ENCODE peak calls at places on chromosomes 1 and 21, in four cellular contexts. One of them, this sample, is unnamed.
A peak's percentile ranks its signal among the peaks of the same experiment; 100 is the strongest.

GRCh38 chr1:13751458-13751871 is 51.5 kb downstream of the PRDM2 start:
- DNase-seq in fibroblast of pulmonary artery: no peak
- DNase-seq in mammary epithelial cell: no peak
- DNase-seq in bronchial epithelial cell: peak; percentile 52
- DNase-seq in this sample: no peak

GRCh38 chr1:183191833-183192232 is 5.8 kb downstream of the LAMC2 start:
- DNase-seq in bronchial epithelial cell: peak; percentile 91
- DNase-seq in fibroblast of pulmonary artery: peak; percentile 72
- DNase-seq in mammary epithelial cell: peak; percentile 86
- DNase-seq in this sample: no peak

GRCh38 chr1:167454929-167455785 is 63.2 kb downstream of the CD247 start:
- DNase-seq in fibroblast of pulmonary artery: peak; percentile 13
- DNase-seq in mammary epithelial cell: peak; percentile 26
- DNase-seq in bronchial epithelial cell: no peak
- DNase-seq in this sample: peak; percentile 40

GRCh38 chr1:8015036-8015808 is 10.9 kb downstream of the ERRFI1 start:
- DNase-seq in bronchial epithelial cell: peak; percentile 81
- DNase-seq in fibroblast of pulmonary artery: peak; percentile 92
- DNase-seq in mammary epithelial cell: peak; percentile 78
- DNase-seq in this sample: peak; percentile 55

GRCh38 chr1:236853916-236854601 is 59.0 kb downstream of the MTR start:
- DNase-seq in mammary epithelial cell: no peak
- DNase-seq in bronchial epithelial cell: no peak
- DNase-seq in fibroblast of pulmonary artery: peak; percentile 36
- DNase-seq in this sample: no peak

GRCh38 chr1:25685938-25686665 is 69.5 kb downstream of the MAN1C1 start:
- DNase-seq in mammary epithelial cell: no peak
- DNase-seq in fibroblast of pulmonary artery: no peak
- DNase-seq in bronchial epithelial cell: no peak
- DNase-seq in this sample: no peak

GRCh38 chr1:46244656-46245371 is 2.7 kb upstream of the RAD54L start:
- DNase-seq in mammary epithelial cell: no peak
- DNase-seq in bronchial epithelial cell: peak; percentile 40
- DNase-seq in fibroblast of pulmonary artery: peak; percentile 43
- DNase-seq in this sample: no peak

GRCh38 chr1:44031051-44031899 is at the start of gene SLC6A9:
- DNase-seq in mammary epithelial cell: peak; percentile 67
- DNase-seq in fibroblast of pulmonary artery: peak; percentile 72
- DNase-seq in bronchial epithelial cell: peak; percentile 29
- DNase-seq in this sample: peak; percentile 49

GRCh38 chr1:166869318-166870099 is 6.6 kb downstream of the TADA1 start:
- DNase-seq in mammary epithelial cell: no peak
- DNase-seq in bronchial epithelial cell: no peak
- DNase-seq in fibroblast of pulmonary artery: no peak
- DNase-seq in this sample: no peak

GRCh38 chr1:156214024-156214748 is 1.4 kb downstream of the PMF1 start:
- DNase-seq in bronchial epithelial cell: peak; percentile 83
- DNase-seq in mammary epithelial cell: peak; percentile 89
- DNase-seq in fibroblast of pulmonary artery: peak; percentile 53
- DNase-seq in this sample: no peak

GRCh38 chr1:156884560-156884959 is 9.0 kb upstream of the PEAR1 start:
- DNase-seq in fibroblast of pulmonary artery: no peak
- DNase-seq in mammary epithelial cell: no peak
- DNase-seq in bronchial epithelial cell: no peak
- DNase-seq in this sample: no peak

GRCh38 chr1:89987170-89987819 is 7.6 kb upstream of the ZNF326 start:
- DNase-seq in bronchial epithelial cell: peak; percentile 76
- DNase-seq in mammary epithelial cell: peak; percentile 66
- DNase-seq in fibroblast of pulmonary artery: peak; percentile 89
- DNase-seq in this sample: peak; percentile 37

GRCh38 chr21:25967566-25968438 is 202.8 kb downstream of the APP start:
- DNase-seq in mammary epithelial cell: peak; percentile 48
- DNase-seq in fibroblast of pulmonary artery: peak; percentile 60
- DNase-seq in bronchial epithelial cell: peak; percentile 71
- DNase-seq in this sample: no peak

GRCh38 chr1:12345350-12346217 is 115.8 kb downstream of the VPS13D start:
- DNase-seq in mammary epithelial cell: no peak
- DNase-seq in bronchial epithelial cell: no peak
- DNase-seq in fibroblast of pulmonary artery: no peak
- DNase-seq in this sample: no peak

GRCh38 chr1:29309621-29310020 is 73.3 kb downstream of the PTPRU start:
- DNase-seq in mammary epithelial cell: no peak
- DNase-seq in bronchial epithelial cell: no peak
- DNase-seq in fibroblast of pulmonary artery: no peak
- DNase-seq in this sample: no peak

GRCh38 chr1:204692320-204692851 is 6.8 kb upstream of the LRRN2 start:
- DNase-seq in fibroblast of pulmonary artery: no peak
- DNase-seq in bronchial epithelial cell: no peak
- DNase-seq in mammary epithelial cell: no peak
- DNase-seq in this sample: no peak

GRCh38 chr1:156925154-156926010 is 5.0 kb downstream of the LRRC71 start:
- DNase-seq in mammary epithelial cell: no peak
- DNase-seq in fibroblast of pulmonary artery: no peak
- DNase-seq in bronchial epithelial cell: no peak
- DNase-seq in this sample: no peak

GRCh38 chr1:19481826-19482398 is 3.4 kb downstream of the CAPZB start:
- DNase-seq in bronchial epithelial cell: no peak
- DNase-seq in mammary epithelial cell: no peak
- DNase-seq in fibroblast of pulmonary artery: no peak
- DNase-seq in this sample: no peak
- TF ChIP-seq CTCF in bronchial epithelial cell: no peak
- TF ChIP-seq CTCF in mammary epithelial cell: no peak
- TF ChIP-seq CTCF in fibroblast of pulmonary artery: no peak
- TF ChIP-seq CTCF in this sample: no peak

GRCh38 chr21:38459490-38459889 is 38.8 kb downstream of the ERG start:
- DNase-seq in fibroblast of pulmonary artery: no peak
- DNase-seq in mammary epithelial cell: peak; percentile 76
- DNase-seq in bronchial epithelial cell: peak; percentile 92
- DNase-seq in this sample: no peak

GRCh38 chr21:38455403-38455802 is 42.9 kb downstream of the ERG start:
- DNase-seq in mammary epithelial cell: no peak
- DNase-seq in fibroblast of pulmonary artery: peak; percentile 79
- DNase-seq in bronchial epithelial cell: no peak
- DNase-seq in this sample: no peak

DNA sequence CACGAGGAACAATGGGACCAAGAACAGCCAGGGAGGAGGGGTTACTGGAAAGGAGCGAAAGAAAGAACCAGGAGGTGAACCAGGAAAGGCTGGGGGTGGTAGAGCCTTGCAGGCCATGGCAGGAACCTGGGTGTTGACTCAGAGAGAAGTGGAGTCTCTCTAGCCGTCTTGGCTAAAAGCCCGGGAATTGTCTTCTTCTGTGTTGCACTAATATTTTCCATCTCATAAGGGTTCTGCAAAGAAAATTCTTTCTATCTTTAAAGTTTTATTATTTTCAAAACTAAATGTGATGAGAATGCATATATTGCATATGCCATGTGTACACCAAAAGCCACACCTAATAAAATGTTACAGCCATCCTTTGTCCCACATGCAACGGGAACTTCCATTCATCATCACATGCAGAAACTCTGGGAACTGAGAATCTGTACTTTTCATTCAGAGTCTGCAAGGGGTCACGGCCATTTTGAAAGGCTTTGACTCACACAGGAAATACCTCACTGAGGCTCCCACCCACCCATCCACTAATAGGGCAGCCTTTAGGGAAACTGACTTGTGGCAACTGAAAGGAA is 38.0 kb downstream of the ERG start:
- DNase-seq in bronchial epithelial cell: peak; percentile 92
- DNase-seq in fibroblast of pulmonary artery: peak; percentile 94
- DNase-seq in mammary epithelial cell: peak; percentile 92
- DNase-seq in this sample: no peak
- TF ChIP-seq CTCF in bronchial epithelial cell: no peak
- TF ChIP-seq CTCF in fibroblast of pulmonary artery: no peak
- TF ChIP-seq CTCF in mammary epithelial cell: no peak
- TF ChIP-seq CTCF in this sample: no peak

DNA sequence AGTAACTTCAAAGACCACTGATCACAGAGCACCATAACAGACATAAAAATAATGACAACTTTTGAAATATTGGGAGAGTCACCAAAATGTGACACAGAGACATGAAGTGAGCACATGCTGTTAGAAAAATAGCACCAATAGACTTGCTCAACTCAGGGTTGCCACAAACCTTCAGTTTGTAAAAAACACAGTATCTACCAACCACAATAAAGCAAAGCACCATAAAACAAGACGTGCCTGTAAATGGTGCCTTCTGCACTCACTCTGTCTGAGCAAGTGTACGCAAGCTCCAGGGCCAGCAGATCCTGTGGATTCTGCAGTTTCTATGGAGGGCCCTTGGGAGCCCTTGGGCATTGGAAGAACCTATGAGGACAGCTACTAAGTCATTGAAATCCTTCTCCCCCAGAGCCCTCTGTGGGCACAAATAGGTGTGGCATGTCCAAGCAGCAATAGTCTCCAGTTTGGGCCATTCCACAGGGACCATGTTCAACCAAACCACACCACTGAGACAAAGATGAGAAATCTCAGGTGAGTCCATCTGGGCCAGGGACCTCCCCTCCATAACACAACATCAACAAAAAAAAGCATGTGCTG is 116.9 kb upstream of the RAB4A start:
- DNase-seq in mammary epithelial cell: no peak
- DNase-seq in bronchial epithelial cell: no peak
- DNase-seq in fibroblast of pulmonary artery: no peak
- DNase-seq in this sample: no peak
- TF ChIP-seq CTCF in mammary epithelial cell: no peak
- TF ChIP-seq CTCF in bronchial epithelial cell: no peak
- TF ChIP-seq CTCF in fibroblast of pulmonary artery: no peak
- TF ChIP-seq CTCF in this sample: no peak

DNA sequence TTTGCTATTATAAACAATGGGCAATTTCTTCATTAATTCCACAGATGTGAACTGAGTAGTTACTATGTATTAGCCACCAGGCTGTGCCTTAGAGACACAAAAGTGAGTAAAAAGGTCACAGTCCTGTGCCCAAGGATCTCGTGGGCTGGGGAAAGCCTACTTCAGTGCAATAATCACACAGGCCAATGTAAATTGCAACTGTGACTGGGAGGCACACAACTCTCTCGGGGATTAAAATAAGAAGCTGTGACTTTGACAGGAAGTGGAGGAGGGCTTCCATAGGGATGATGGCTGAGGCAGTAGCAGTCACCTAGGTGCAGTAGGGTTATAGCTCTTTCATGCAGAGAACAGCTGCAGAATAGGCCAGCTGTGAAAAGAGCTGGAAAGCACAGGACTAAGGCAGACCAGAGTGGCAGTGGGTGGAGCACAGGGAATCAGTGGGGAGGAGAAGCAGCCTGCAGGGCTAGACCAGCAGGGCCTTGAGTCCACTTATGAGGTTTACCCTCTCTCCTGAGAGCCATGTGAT is 121.9 kb downstream of the MAB21L3 start:
- DNase-seq in mammary epithelial cell: no peak
- DNase-seq in fibroblast of pulmonary artery: peak; percentile 2
- DNase-seq in bronchial epithelial cell: no peak
- DNase-seq in this sample: no peak
- TF ChIP-seq CTCF in mammary epithelial cell: no peak
- TF ChIP-seq CTCF in fibroblast of pulmonary artery: no peak
- TF ChIP-seq CTCF in bronchial epithelial cell: no peak
- TF ChIP-seq CTCF in this sample: no peak